ENCODE peak calls at places on chromosomes 4 and X, in four cellular contexts. One of them, this sample, is unnamed.

GRCh38 chrX:77087529-77088169 is 359.5 kb upstream of the FGF16 start:
- DNase-seq in HepG2: peak
- DNase-seq in H1: no peak
- DNase-seq in K562: no peak
- DNase-seq in this sample: no peak

GRCh38 chrX:15714529-15714928 is 23.5 kb upstream of the CA5B start:
- DNase-seq in HepG2: no peak
- DNase-seq in H1: no peak
- DNase-seq in K562: no peak
- DNase-seq in this sample: no peak

GRCh38 chr4:21451032-21451431 is 497.5 kb downstream of the KCNIP4 start:
- DNase-seq in HepG2: no peak
- DNase-seq in H1: no peak
- DNase-seq in K562: no peak
- DNase-seq in this sample: no peak

GRCh38 chr4:14165253-14165942 is 537.9 kb upstream of the BOD1L1 start:
- DNase-seq in HepG2: no peak
- DNase-seq in H1: no peak
- DNase-seq in K562: no peak
- DNase-seq in this sample: no peak

GRCh38 chrX:151896734-151897474 is 15.8 kb upstream of the MAGEA4 start:
- DNase-seq in HepG2: no peak
- DNase-seq in H1: no peak
- DNase-seq in K562: peak
- DNase-seq in this sample: no peak

GRCh38 chrX:108397627-108398392 is 40.4 kb downstream of the COL4A6 start:
- DNase-seq in HepG2: no peak
- DNase-seq in H1: no peak
- DNase-seq in K562: no peak
- DNase-seq in this sample: no peak

GRCh38 chrX:120736989-120737388 is 107.1 kb upstream of the C1GALT1C1 start:
- DNase-seq in HepG2: no peak
- DNase-seq in H1: no peak
- DNase-seq in K562: no peak
- DNase-seq in this sample: no peak

GRCh38 chrX:154308108-154308946 is 12.7 kb downstream of the TKTL1 start:
- DNase-seq in HepG2: peak
- DNase-seq in H1: peak
- DNase-seq in K562: peak
- DNase-seq in this sample: no peak

GRCh38 chr4:107888237-107888636 is 43.1 kb upstream of the CYP2U1 start:
- DNase-seq in HepG2: no peak
- DNase-seq in H1: no peak
- DNase-seq in K562: peak
- DNase-seq in this sample: no peak

GRCh38 chr4:1382776-1383727 is 23.2 kb downstream of the NKX1-1 start:
- DNase-seq in HepG2: no peak
- DNase-seq in H1: no peak
- DNase-seq in K562: no peak
- DNase-seq in this sample: no peak

GRCh38 chr4:141020801-141021261 is 112.4 kb downstream of the RNF150 start:
- DNase-seq in HepG2: no peak
- DNase-seq in H1: no peak
- DNase-seq in K562: no peak
- DNase-seq in this sample: no peak

GRCh38 chr4:2036866-2037265 is 22.3 kb upstream of the NAT8L start:
- DNase-seq in HepG2: no peak
- DNase-seq in H1: no peak
- DNase-seq in K562: peak
- DNase-seq in this sample: no peak

GRCh38 chr4:56181140-56181950 is 205.9 kb downstream of the AASDH start:
- DNase-seq in HepG2: no peak
- DNase-seq in H1: no peak
- DNase-seq in K562: peak
- DNase-seq in this sample: no peak

GRCh38 chr4:101211146-101211553 is 136.2 kb downstream of the PPP3CA start:
- DNase-seq in HepG2: peak
- DNase-seq in H1: no peak
- DNase-seq in K562: no peak
- DNase-seq in this sample: no peak

GRCh38 chrX:97446298-97446882 is 562.7 kb downstream of the RPA4 start:
- DNase-seq in HepG2: no peak
- DNase-seq in H1: no peak
- DNase-seq in K562: no peak
- DNase-seq in this sample: no peak
- TF ChIP-seq TAF1 in HepG2: no peak
- TF ChIP-seq TAF1 in H1: no peak
- TF ChIP-seq TAF1 in K562: no peak
- TF ChIP-seq TAF1 in this sample: no peak

GRCh38 chr4:128459547-128459946 is 171.9 kb upstream of the PGRMC2 start:
- DNase-seq in HepG2: no peak
- DNase-seq in H1: no peak
- DNase-seq in K562: no peak
- DNase-seq in this sample: no peak
- TF ChIP-seq TAF1 in HepG2: no peak
- TF ChIP-seq TAF1 in H1: no peak
- TF ChIP-seq TAF1 in K562: no peak
- TF ChIP-seq TAF1 in this sample: no peak

DNA sequence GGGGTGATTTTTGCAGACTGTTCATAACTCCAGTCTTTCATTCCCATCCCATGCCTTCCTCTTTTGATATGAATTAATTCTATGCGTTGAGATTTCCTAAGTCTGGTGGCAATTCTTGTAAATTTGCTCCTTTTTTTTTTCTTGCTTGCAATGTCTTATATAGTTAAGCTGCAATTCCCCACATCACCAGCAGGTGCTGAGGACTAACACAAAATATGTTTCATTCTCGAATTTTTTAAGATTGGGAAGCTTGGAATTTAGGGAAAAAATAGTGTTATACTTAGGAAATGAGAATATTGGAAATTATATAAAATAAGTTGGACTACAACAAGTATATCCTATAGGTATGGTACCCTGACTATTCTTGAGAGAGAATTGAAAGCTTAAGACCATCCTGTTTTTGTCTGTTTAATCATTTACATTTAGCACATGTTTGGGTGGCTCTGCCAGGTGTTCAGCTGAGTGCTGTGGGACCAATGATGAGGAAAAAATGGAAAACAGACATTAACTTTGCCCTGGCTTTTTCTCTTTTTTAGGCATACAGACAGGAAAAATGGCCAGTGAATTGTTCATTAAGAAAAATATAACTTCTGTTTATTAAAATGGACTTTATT is 30.2 kb downstream of the AFF2 start:
- DNase-seq in HepG2: no peak
- DNase-seq in H1: no peak
- DNase-seq in K562: peak
- DNase-seq in this sample: no peak
- TF ChIP-seq TAF1 in HepG2: no peak
- TF ChIP-seq TAF1 in H1: no peak
- TF ChIP-seq TAF1 in K562: no peak
- TF ChIP-seq TAF1 in this sample: no peak

DNA sequence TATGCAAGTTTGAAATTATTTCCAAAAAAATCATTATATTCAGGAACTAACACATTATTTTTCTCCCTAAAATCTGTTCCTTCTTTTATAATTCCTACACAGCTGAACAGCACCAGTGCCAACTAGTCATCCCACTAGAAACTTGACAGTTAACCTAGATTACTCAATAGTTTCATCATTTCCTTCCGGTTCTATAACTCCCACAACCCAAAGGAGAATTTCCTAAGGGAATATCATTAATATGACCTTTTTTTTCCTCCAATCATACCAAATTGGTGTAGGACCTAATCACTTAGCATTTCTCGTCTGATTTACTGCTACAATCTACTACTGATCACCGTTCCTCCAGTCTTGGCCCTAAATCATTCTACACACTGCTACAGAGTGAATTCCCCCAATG is 45.9 kb downstream of the WDFY3 start:
- DNase-seq in HepG2: no peak
- DNase-seq in H1: no peak
- DNase-seq in K562: no peak
- DNase-seq in this sample: no peak
- TF ChIP-seq TAF1 in HepG2: no peak
- TF ChIP-seq TAF1 in H1: no peak
- TF ChIP-seq TAF1 in K562: no peak
- TF ChIP-seq TAF1 in this sample: no peak

DNA sequence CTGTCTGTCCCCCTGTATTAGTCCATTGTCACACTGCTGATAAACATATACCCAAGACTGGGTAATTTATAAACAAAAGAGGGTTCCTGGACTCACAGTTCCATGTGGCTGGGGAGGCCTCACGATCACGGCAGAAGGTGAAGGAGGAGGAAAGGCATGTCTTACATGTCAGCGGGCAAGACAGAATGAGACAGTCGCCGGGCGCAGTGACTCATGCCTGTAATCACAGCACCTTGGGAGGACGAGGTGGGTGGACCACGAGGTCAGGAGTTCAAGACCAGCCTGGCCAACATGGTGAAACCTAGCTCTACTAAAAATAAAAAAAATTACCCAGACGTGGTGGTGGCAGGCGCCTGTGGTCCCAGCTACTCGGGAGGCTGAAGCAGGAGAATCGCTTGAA is 24.7 kb downstream of the IL3RA start:
- DNase-seq in HepG2: no peak
- DNase-seq in H1: no peak
- DNase-seq in K562: no peak
- DNase-seq in this sample: no peak
- TF ChIP-seq TAF1 in HepG2: no peak
- TF ChIP-seq TAF1 in H1: no peak
- TF ChIP-seq TAF1 in K562: no peak
- TF ChIP-seq TAF1 in this sample: no peak

GRCh38 chr4:7989654-7990053 is 50.0 kb upstream of the AFAP1 start:
- DNase-seq in HepG2: no peak
- DNase-seq in H1: no peak
- DNase-seq in K562: no peak
- DNase-seq in this sample: no peak
- TF ChIP-seq TAF1 in HepG2: no peak
- TF ChIP-seq TAF1 in H1: no peak
- TF ChIP-seq TAF1 in K562: no peak
- TF ChIP-seq TAF1 in this sample: no peak

This sample was measured in GM12892.